ENCODE peak calls at places on chromosomes 2 and 18, in five cellular contexts. J, D, M, U and A are unnamed samples.

GRCh38 chr2:208595386-208596275 is 189.0 kb downstream of the PTH2R start:
- DNase-seq in J (no peak), D (no peak), M (no peak), U (no peak), A (no peak)

GRCh38 chr2:203650860-203651613 is 55.4 kb upstream of the CD28 start:
- DNase-seq in J (no peak), D (no peak), M (peak; percentile 54), U (no peak), A (no peak)

GRCh38 chr2:129320288-129320687 is 659.2 kb upstream of the RAB6C start:
- DNase-seq in J (no peak), D (no peak), M (no peak), U (no peak), A (no peak)

GRCh38 chr18:12278153-12278764 is 24.1 kb downstream of the CIDEA start:
- DNase-seq in J (no peak), D (no peak), M (peak; percentile 13), U (no peak), A (no peak)

GRCh38 chr18:52337286-52337685 is 2.7 kb upstream of the DCC start:
- DNase-seq in J (no peak), D (no peak), M (peak; percentile 61), U (no peak), A (no peak)

GRCh38 chr2:111659361-111660281 is 224.4 kb downstream of the ANAPC1 start:
- DNase-seq in J (no peak), D (peak; percentile 87), M (peak; percentile 85), U (no peak), A (peak; percentile 33)

GRCh38 chr18:7815797-7816196 is 248.7 kb downstream of the PTPRM start:
- DNase-seq in J (no peak), D (no peak), M (no peak), U (no peak), A (no peak)

GRCh38 chr2:29655391-29656086 is 265.8 kb downstream of the ALK start:
- DNase-seq in J (no peak), D (no peak), M (no peak), U (no peak), A (no peak)

GRCh38 chr2:169824373-169825333 is at the start of gene METTL5:
- DNase-seq in J (peak; percentile 95), D (peak; percentile 75), M (peak; percentile 70), U (peak; percentile 83), A (peak; percentile 79)

GRCh38 chr2:20167356-20167755 is 57.6 kb downstream of the SDC1 start:
- DNase-seq in J (no peak), D (no peak), M (no peak), U (no peak), A (no peak)

GRCh38 chr2:160612266-160612864 is 118.8 kb upstream of the RBMS1 start:
- DNase-seq in J (no peak), D (no peak), M (peak; percentile 36), U (no peak), A (no peak)

GRCh38 chr2:240209493-240209892 is 69.0 kb upstream of the OTOS start:
- DNase-seq in J (peak; percentile 54), D (no peak), M (no peak), U (no peak), A (no peak)

GRCh38 chr18:36015629-36016028 is 43.1 kb downstream of the RMP24 start:
- DNase-seq in J (no peak), D (no peak), M (no peak), U (no peak), A (no peak)

GRCh38 chr2:8327371-8328100 is 354.3 kb upstream of the ID2 start:
- DNase-seq in J (no peak), D (no peak), M (no peak), U (no peak), A (no peak)

GRCh38 chr18:31101148-31102019 is 837 bp downstream of the DSC2 start:
- DNase-seq in J (peak; percentile 91), D (peak; percentile 57), M (no peak), U (peak; percentile 48), A (peak; percentile 66)

GRCh38 chr2:233711312-233712008 is 1.2 kb upstream of the UGT1A5 start:
- DNase-seq in J (peak; percentile 89), D (peak; percentile 70), M (peak; percentile 73), U (peak; percentile 69), A (peak; percentile 72)

GRCh38 chr2:234033885-234034284 is 16.6 kb upstream of the SPP2 start:
- DNase-seq in J (no peak), D (no peak), M (no peak), U (no peak), A (no peak)

GRCh38 chr2:113028112-113028511 is 22.9 kb downstream of the IL36A start:
- DNase-seq in J (no peak), D (no peak), M (no peak), U (no peak), A (no peak)

GRCh38 chr18:22346342-22346967 is 71.3 kb downstream of the CTAGE1 start:
- DNase-seq in J (no peak), D (peak; percentile 85), M (peak; percentile 83), U (no peak), A (peak; percentile 84)

GRCh38 chr2:64196986-64197385 is 52.8 kb upstream of the PELI1 start:
- DNase-seq in J (no peak), D (no peak), M (no peak), U (no peak), A (no peak)

GRCh38 chr2:7430869-7431641 is 513.8 kb downstream of the RNF144A start:
- DNase-seq in J (peak; percentile 93), D (peak; percentile 46), M (no peak), U (peak; percentile 35), A (peak; percentile 29)

GRCh38 chr2:149703281-149703680 is 115.7 kb upstream of the MMADHC start:
- DNase-seq in J (no peak), D (no peak), M (peak; percentile 67), U (no peak), A (no peak)

GRCh38 chr2:11073251-11073650 is 82.0 kb upstream of the SLC66A3 start:
- DNase-seq in J (no peak), D (no peak), M (peak; percentile 50), U (peak; percentile 61), A (no peak)

GRCh38 chr18:47754311-47755101 is 176.0 kb downstream of the SMAD2 start:
- DNase-seq in J (no peak), D (no peak), M (no peak), U (peak; percentile 68), A (peak; percentile 39)

GRCh38 chr2:43879261-43879660 is 40.5 kb downstream of the ABCG8 start:
- DNase-seq in J (no peak), D (no peak), M (no peak), U (no peak), A (no peak)

GRCh38 chr2:120133572-120134244 is 89.5 kb downstream of the TMEM185B start:
- DNase-seq in J (no peak), D (no peak), M (no peak), U (no peak), A (no peak)

GRCh38 chr2:142865924-142866323 is 11.5 kb upstream of the KYNU start:
- DNase-seq in J (no peak), D (no peak), M (peak; percentile 30), U (no peak), A (no peak)

GRCh38 chr18:65859075-65859474 is 108.3 kb downstream of the CDH7 start:
- DNase-seq in J (no peak), D (no peak), M (no peak), U (no peak), A (no peak)

GRCh38 chr2:8551622-8552074 is 130.2 kb upstream of the ID2 start:
- DNase-seq in J (peak; percentile 56), D (no peak), M (no peak), U (no peak), A (no peak)

GRCh38 chr2:186641807-186642321 is 52.0 kb upstream of the FAM171B start:
- DNase-seq in J (no peak), D (no peak), M (peak; percentile 78), U (peak; percentile 17), A (no peak)

GRCh38 chr2:47618272-47618552 is 164.7 kb upstream of the MSH6 start:
- DNase-seq in J (no peak), D (no peak), M (no peak), U (no peak), A (no peak)

GRCh38 chr2:239602290-239603282 is 201.8 kb upstream of the HDAC4 start:
- DNase-seq in J (peak; percentile 70), D (no peak), M (no peak), U (no peak), A (no peak)

GRCh38 chr2:85741211-85741610 is 12.6 kb upstream of the ATOH8 start:
- DNase-seq in J (no peak), D (peak; percentile 73), M (no peak), U (no peak), A (no peak)
- H3K4me1 ChIP-seq in J (peaks cover 31% of the 10 kb centered on the region), D (peaks cover 90% of the 10 kb centered on the region), M (peaks cover 47% of the 10 kb centered on the region), U (peaks cover 26% of the 10 kb centered on the region), A (peaks cover 77% of the 10 kb centered on the region)

GRCh38 chr18:58639751-58640427 is 11.0 kb upstream of the ALPK2 start:
- DNase-seq in J (no peak), D (no peak), M (peak; percentile 69), U (no peak), A (no peak)
- H3K4me3 ChIP-seq in J (no peak overlapping the region), D (no peak overlapping the region), M (no peak overlapping the region), U (no peak overlapping the region), A (no peak overlapping the region)

GRCh38 chr2:25300001-25300400 is 41.7 kb downstream of the DNMT3A start:
- DNase-seq in J (no peak), D (no peak), M (no peak), U (no peak), A (no peak)

GRCh38 chr2:25294573-25295462 is 46.9 kb downstream of the DNMT3A start:
- DNase-seq in J (peak; percentile 99), D (peak; percentile 80), M (peak; percentile 24), U (no peak), A (peak; percentile 85)

GRCh38 chr2:25298776-25299431 is 42.8 kb downstream of the DNMT3A start:
- DNase-seq in J (no peak), D (no peak), M (no peak), U (no peak), A (no peak)

GRCh38 chr2:25295654-25296053 is 46.1 kb downstream of the DNMT3A start:
- DNase-seq in J (no peak), D (no peak), M (no peak), U (no peak), A (no peak)

DNA sequence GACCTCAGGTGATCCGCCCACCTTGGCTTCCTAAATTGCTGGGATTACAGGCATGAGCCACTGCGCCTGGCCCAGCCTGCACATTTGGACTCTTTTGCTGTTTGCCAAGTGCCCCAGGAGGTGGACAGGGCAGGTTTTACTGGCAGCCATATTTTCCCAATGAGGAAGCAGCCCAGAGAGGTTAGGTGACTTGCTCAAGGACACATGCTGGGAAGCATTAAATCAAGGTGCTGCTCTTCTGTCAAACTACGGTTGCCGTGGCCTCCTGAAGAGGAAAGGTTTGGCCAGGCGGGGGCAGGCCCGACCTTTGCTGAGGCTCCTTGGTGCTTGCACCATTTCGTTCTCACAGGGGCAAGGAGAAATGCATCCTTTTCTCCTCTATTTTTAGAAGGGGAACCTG is 44.0 kb downstream of the DNMT3A start:
- DNase-seq in J (no peak), D (no peak), M (no peak), U (no peak), A (no peak)
- H3K4me1 ChIP-seq in J (peaks cover 74% of the 10 kb centered on the region), D (peaks cover 38% of the 10 kb centered on the region), M (peaks cover 16% of the 10 kb centered on the region), U (peaks cover 11% of the 10 kb centered on the region), A (peaks cover 54% of the 10 kb centered on the region)

DNA sequence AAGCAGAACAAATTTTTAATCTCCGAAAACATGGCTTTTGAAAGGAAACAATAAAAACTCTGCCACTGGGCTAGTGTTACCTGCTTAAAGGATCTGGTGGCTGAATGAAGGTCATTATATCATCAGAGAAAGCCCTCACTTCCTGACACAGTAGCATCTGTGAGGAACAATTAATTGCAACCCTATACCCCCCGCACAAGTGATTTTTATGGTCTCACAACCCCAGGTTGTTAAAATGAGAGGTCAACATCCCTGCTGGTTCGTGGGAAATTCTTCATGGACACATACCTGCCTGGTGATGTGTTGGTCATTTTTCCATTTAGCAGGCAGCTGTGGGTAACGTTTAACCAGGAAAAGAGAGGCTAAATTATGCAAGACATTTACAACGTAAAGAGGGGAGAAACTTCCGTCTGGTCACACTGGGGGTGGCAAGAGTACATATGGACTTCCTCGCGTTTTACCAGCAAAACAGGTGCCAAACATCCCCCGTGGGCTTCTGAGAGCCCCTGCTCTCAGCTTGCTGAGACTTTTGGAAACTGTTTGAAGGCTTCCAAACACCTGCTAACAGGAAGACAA is 29.2 kb downstream of the NIFK start:
- DNase-seq in J (no peak), D (no peak), M (no peak), U (no peak), A (no peak)
- H3K4me3 ChIP-seq in J (no peak overlapping the region), D (no peak overlapping the region), M (no peak overlapping the region), U (no peak overlapping the region), A (no peak overlapping the region)